ENCODE peak calls at places on chromosomes 1 and 21, in eight cellular contexts. T is islet precursor cell; H is astrocyte of the spinal cord; P is NCI-H69; C is activated T-cell treated with anti-CD3 and anti-CD28 coated beads for 24 hours; U is NT2/D1; W is NCI-H1436 treated with DMSO at 0.1 percent for 48 hours; Q is stimulated activated CD8-positive, alpha-beta memory T cell treated with anti-CD3 and anti-CD28 coated beads, Interleukin-7, amount 100 ng/mL, for 1 hour. X is an unnamed sample.

GRCh38 chr1:28409066-28409465 is 39.5 kb downstream of the PHACTR4 start:
- DNase-seq in T (no peak), C (no peak), U (no peak), Q (no peak), W (no peak), P (no peak), H (no peak), X (no peak)

GRCh38 chr1:207964195-207964966 is 53.5 kb upstream of the CD34 start:
- DNase-seq in T (no peak), Q (no peak), C (no peak), W (no peak), U (no peak), H (no peak), P (no peak), X (no peak)

GRCh38 chr1:175543447-175543846 is 199.9 kb downstream of the TNR start:
- DNase-seq in T (no peak), H (no peak), W (no peak), P (no peak), Q (no peak), C (no peak), U (no peak), X (peak; percentile 22)

GRCh38 chr1:115648717-115649691 is 7.2 kb downstream of the VANGL1 start:
- DNase-seq in U (no peak), T (peak; percentile 64), H (peak; percentile 26), C (no peak), W (no peak), P (peak; percentile 4), Q (no peak), X (peak; percentile 24)

GRCh38 chr21:35234725-35235124 is 185.6 kb upstream of the RUNX1 start:
- DNase-seq in W (no peak), H (peak; percentile 76), U (no peak), P (no peak), Q (no peak), T (no peak), C (no peak), X (peak; percentile 36)

GRCh38 chr21:30268608-30269197 is 14.0 kb downstream of the KRTAP24-1 start:
- DNase-seq in C (no peak), U (peak; percentile 75), Q (no peak), T (no peak), P (peak; percentile 42), W (no peak), H (no peak), X (no peak)

GRCh38 chr1:200673952-200674823 is 4.5 kb upstream of the DDX59 start:
- DNase-seq in P (peak; percentile 82), H (no peak), T (no peak), Q (no peak), W (no peak), C (no peak), U (no peak), X (peak; percentile 16)

GRCh38 chr1:159141584-159142518 is 29.6 kb upstream of the CADM3 start:
- DNase-seq in H (peak; percentile 68), T (peak; percentile 57), U (peak; percentile 62), Q (no peak), C (no peak), P (peak; percentile 42), W (no peak), X (no peak)

GRCh38 chr1:44811714-44812151 is 3.4 kb downstream of the BTBD19 start:
- DNase-seq in W (no peak), Q (no peak), P (no peak), H (peak; percentile 90), C (no peak), U (no peak), T (peak; percentile 96), X (peak; percentile 93)

GRCh38 chr1:203572134-203572625 is 54.5 kb upstream of the ATP2B4 start:
- DNase-seq in U (peak; percentile 87), T (peak; percentile 77), C (no peak), W (no peak), P (no peak), H (peak; percentile 68), Q (no peak), X (peak; percentile 77)

GRCh38 chr1:107140703-107141490 is at the start of gene NTNG1:
- DNase-seq in T (peak; percentile 78), U (peak; percentile 48), H (peak; percentile 28), W (no peak), Q (no peak), P (peak; percentile 72), C (no peak), X (no peak)

GRCh38 chr1:98201640-98202039 is 280.8 kb upstream of the DPYD start:
- DNase-seq in C (no peak), H (peak; percentile 91), P (no peak), Q (no peak), W (no peak), U (no peak), T (no peak), X (peak; percentile 62)

GRCh38 chr1:40386796-40387195 is 13.3 kb downstream of the SMAP2 start:
- DNase-seq in C (no peak), U (no peak), P (no peak), W (no peak), H (no peak), Q (no peak), T (no peak), X (no peak)

GRCh38 chr1:117009132-117009531 is 7.6 kb downstream of the CD101 start:
- DNase-seq in H (no peak), T (peak; percentile 23), Q (no peak), W (no peak), P (no peak), C (no peak), U (no peak), X (no peak)

GRCh38 chr1:168972887-168973286 is 133.6 kb upstream of the ATP1B1 start:
- DNase-seq in Q (no peak), U (no peak), C (no peak), T (peak; percentile 83), W (no peak), H (no peak), P (peak; percentile 35), X (no peak)

GRCh38 chr1:91651671-91652071 is 151.0 kb downstream of the CDC7 start:
- DNase-seq in H (peak; percentile 45), P (no peak), W (no peak), T (no peak), C (no peak), Q (no peak), U (no peak), X (peak; percentile 20)

GRCh38 chr21:26098758-26099157 is 71.8 kb downstream of the APP start:
- DNase-seq in Q (no peak), H (peak; percentile 22), U (no peak), W (no peak), P (peak; percentile 42), C (no peak), T (no peak), X (no peak)

GRCh38 chr1:3717715-3718601 is 34.3 kb upstream of the CCDC27 start:
- DNase-seq in T (peak; percentile 83), U (no peak), P (no peak), W (no peak), Q (no peak), C (peak; percentile 20), H (no peak), X (peak; percentile 19)

GRCh38 chr1:227823537-227823936 is 8.1 kb downstream of the PRSS38 start:
- DNase-seq in U (no peak), W (no peak), H (no peak), T (no peak), Q (no peak), P (no peak), C (no peak), X (no peak)

GRCh38 chr1:168636642-168637111 is 60.3 kb downstream of the XCL1 start:
- DNase-seq in T (no peak), U (no peak), P (peak; percentile 13), C (no peak), Q (no peak), W (no peak), H (peak; percentile 56), X (peak; percentile 63)

GRCh38 chr1:228317411-228317828 is 89.2 kb downstream of the TRIM11 start:
- DNase-seq in H (no peak), Q (no peak), P (no peak), W (no peak), C (no peak), T (no peak), U (no peak), X (no peak)

GRCh38 chr1:201883266-201883665 is 5.4 kb upstream of the SHISA4 start:
- DNase-seq in U (no peak), T (peak; percentile 26), H (no peak), C (no peak), W (no peak), P (no peak), Q (no peak), X (no peak)

GRCh38 chr21:16535100-16535418 is 805.3 kb downstream of the USP25 start:
- DNase-seq in U (no peak), P (peak; percentile 6), W (no peak), Q (no peak), H (peak; percentile 88), T (no peak), C (no peak), X (no peak)

GRCh38 chr1:235402457-235403200 is 35.4 kb downstream of the TBCE start:
- DNase-seq in Q (no peak), U (no peak), W (no peak), H (no peak), P (no peak), T (no peak), C (no peak), X (peak; percentile 45)

GRCh38 chr1:239112092-239112491 is 274.3 kb upstream of the CHRM3 start:
- DNase-seq in U (no peak), W (peak; percentile 66), C (no peak), H (no peak), T (no peak), Q (no peak), P (no peak), X (no peak)

GRCh38 chr1:66598670-66599069 is 64.7 kb downstream of the SGIP1 start:
- DNase-seq in T (peak; percentile 62), U (no peak), H (peak; percentile 81), P (no peak), W (no peak), Q (no peak), C (no peak), X (peak; percentile 72)

GRCh38 chr1:89525169-89525855 is 683 bp downstream of the LRRC8B start:
- DNase-seq in C (no peak), W (no peak), Q (no peak), T (no peak), P (peak; percentile 88), H (no peak), U (no peak), X (peak; percentile 41)

GRCh38 chr1:225999912-226000337 is 782 bp upstream of the SDE2 start:
- DNase-seq in Q (no peak), H (peak; percentile 28), U (no peak), T (no peak), C (no peak), W (no peak), P (no peak), X (peak; percentile 79)

GRCh38 chr1:181416268-181416855 is 67.0 kb upstream of the CACNA1E start:
- DNase-seq in Q (no peak), C (no peak), U (no peak), W (no peak), P (no peak), T (peak; percentile 30), H (no peak), X (no peak)

GRCh38 chr1:212920246-212920645 is 30.1 kb upstream of the VASH2 start:
- DNase-seq in P (no peak), W (no peak), U (no peak), H (no peak), Q (no peak), T (no peak), C (no peak), X (no peak)

GRCh38 chr1:10701145-10701544 is 95.3 kb downstream of the CASZ1 start:
- DNase-seq in T (no peak), Q (no peak), H (no peak), U (no peak), P (peak; percentile 62), W (no peak), C (no peak), X (no peak)

GRCh38 chr1:22371408-22371807 is 80.2 kb upstream of the ZBTB40 start:
- DNase-seq in W (no peak), Q (no peak), T (no peak), H (no peak), P (no peak), U (no peak), C (no peak), X (no peak)

GRCh38 chr1:153932593-153933131 is 9.9 kb upstream of the GATAD2B start:
- DNase-seq in Q (no peak), T (peak; percentile 33), C (no peak), H (no peak), P (no peak), U (no peak), W (no peak), X (no peak)

GRCh38 chr1:86788300-86789206 is 84.2 kb downstream of the SH3GLB1 start:
- DNase-seq in Q (no peak), C (no peak), P (peak; percentile 28), U (no peak), H (peak; percentile 85), T (no peak), W (no peak), X (peak; percentile 92)

X was measured in mesenchymal stem cell.